ENCODE peak calls at places on chromosome 17, in six cellular contexts. T is fibroblast of the aortic adventitia, J is epithelial cell of proximal tubule, H is pancreas, F is osteocyte, B is dorsolateral prefrontal cortex. O is an unnamed sample.

GRCh38 chr17:79915850-79916430 is 76.7 kb upstream of the CBX4 start:
- DNase-seq in T (peak), J (no peak), H (peak), F (no peak), B (peak), O (peak)

GRCh38 chr17:82574041-82574440 is 54.5 kb downstream of the FOXK2 start:
- DNase-seq in T (no peak), J (no peak), H (no peak), F (no peak), B (no peak), O (no peak)

GRCh38 chr17:13017623-13018462 is at the start of gene ELAC2:
- DNase-seq in T (peak), J (peak), H (peak), F (peak), B (peak), O (peak)

GRCh38 chr17:16108386-16108785 is 106.9 kb downstream of the NCOR1 start:
- DNase-seq in T (no peak), J (no peak), H (no peak), F (no peak), B (no peak), O (no peak)

GRCh38 chr17:2722611-2723010 is 11.0 kb upstream of the CLUH start:
- DNase-seq in T (no peak), J (no peak), H (no peak), F (no peak), B (no peak), O (no peak)

GRCh38 chr17:8598913-8599312 is 31.6 kb downstream of the MYH10 start:
- DNase-seq in T (no peak), J (no peak), H (no peak), F (no peak), B (no peak), O (no peak)

GRCh38 chr17:42563543-42563942 is 1.6 kb downstream of the COASY start:
- DNase-seq in T (no peak), J (no peak), H (peak), F (no peak), B (no peak), O (no peak)

GRCh38 chr17:44956998-44957981 is 9.7 kb upstream of the KIF18B start:
- DNase-seq in T (no peak), J (no peak), H (no peak), F (no peak), B (no peak), O (no peak)

GRCh38 chr17:72985882-72986720 is 106.4 kb downstream of the SLC39A11 start:
- DNase-seq in T (peak), J (no peak), H (peak), F (peak), B (peak), O (peak)

GRCh38 chr17:62995377-62995885 is 29.4 kb downstream of the TANC2 start:
- DNase-seq in T (peak), J (no peak), H (no peak), F (no peak), B (peak), O (peak)

GRCh38 chr17:12953126-12953525 is 64.7 kb downstream of the ELAC2 start:
- DNase-seq in T (no peak), J (no peak), H (no peak), F (no peak), B (peak), O (no peak)

GRCh38 chr17:40097931-40098845 is 2.2 kb downstream of the NR1D1 start:
- DNase-seq in T (peak), J (no peak), H (peak), F (no peak), B (no peak), O (peak)

GRCh38 chr17:62968445-62968923 is 2.4 kb downstream of the TANC2 start:
- DNase-seq in T (peak), J (peak), H (no peak), F (no peak), B (peak), O (peak)

GRCh38 chr17:47896672-47897490 is 845 bp downstream of the SP2 start:
- DNase-seq in T (peak), J (no peak), H (no peak), F (no peak), B (no peak), O (no peak)

GRCh38 chr17:43330876-43331639 is 67.7 kb upstream of the ARL4D start:
- DNase-seq in T (no peak), J (no peak), H (no peak), F (no peak), B (no peak), O (no peak)

GRCh38 chr17:46790216-46790615 is 28.3 kb downstream of the WNT3 start:
- DNase-seq in T (no peak), J (no peak), H (no peak), F (no peak), B (no peak), O (no peak)

GRCh38 chr17:35684046-35684802 is 47.2 kb upstream of the RASL10B start:
- DNase-seq in T (peak), J (peak), H (no peak), F (no peak), B (no peak), O (peak)

GRCh38 chr17:63189082-63189481 is 223.0 kb downstream of the TANC2 start:
- DNase-seq in T (peak), J (peak), H (no peak), F (no peak), B (no peak), O (peak)

DNA sequence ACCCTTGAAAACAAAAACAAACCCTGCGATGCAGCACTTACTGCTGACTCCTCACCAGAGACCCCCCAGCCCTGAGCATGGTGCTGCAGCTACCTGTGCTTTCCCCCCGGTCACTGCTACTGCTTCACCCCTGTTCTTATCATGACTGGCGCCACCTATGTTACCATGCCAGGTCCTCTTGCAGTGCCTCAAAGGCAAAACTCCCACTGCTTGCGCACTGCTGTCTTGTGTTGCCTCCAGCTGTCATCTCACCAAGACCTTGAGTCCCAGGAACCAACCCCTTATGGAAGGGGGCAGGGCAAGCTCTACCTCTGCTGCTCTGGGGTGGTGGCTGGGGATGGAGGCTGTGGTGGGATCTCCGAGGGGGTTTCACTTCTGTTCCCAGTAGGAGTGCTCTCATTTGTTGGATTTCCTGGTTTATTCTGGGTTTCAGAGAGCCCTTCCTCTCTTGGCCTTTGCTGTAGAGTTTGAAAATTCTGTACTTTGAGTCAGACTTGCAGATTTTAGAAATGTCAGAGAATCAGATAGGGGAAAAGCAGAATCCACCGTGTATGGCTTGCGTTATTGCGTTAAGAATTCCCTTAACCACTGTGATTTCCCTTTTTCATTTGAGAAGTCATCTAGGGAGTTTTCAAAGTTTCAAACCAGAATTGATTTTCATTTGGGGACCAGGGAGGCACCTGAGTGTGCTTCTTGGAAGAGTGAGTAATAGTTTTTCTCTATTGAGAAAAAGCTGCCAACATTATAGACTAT is 96.6 kb downstream of the SPECC1 start:
- DNase-seq in T (no peak), J (no peak), H (no peak), F (no peak), B (no peak), O (no peak)
- TF ChIP-seq CTCF in T (no peak), J (no peak), H (no peak), F (no peak), B (no peak), O (no peak)

DNA sequence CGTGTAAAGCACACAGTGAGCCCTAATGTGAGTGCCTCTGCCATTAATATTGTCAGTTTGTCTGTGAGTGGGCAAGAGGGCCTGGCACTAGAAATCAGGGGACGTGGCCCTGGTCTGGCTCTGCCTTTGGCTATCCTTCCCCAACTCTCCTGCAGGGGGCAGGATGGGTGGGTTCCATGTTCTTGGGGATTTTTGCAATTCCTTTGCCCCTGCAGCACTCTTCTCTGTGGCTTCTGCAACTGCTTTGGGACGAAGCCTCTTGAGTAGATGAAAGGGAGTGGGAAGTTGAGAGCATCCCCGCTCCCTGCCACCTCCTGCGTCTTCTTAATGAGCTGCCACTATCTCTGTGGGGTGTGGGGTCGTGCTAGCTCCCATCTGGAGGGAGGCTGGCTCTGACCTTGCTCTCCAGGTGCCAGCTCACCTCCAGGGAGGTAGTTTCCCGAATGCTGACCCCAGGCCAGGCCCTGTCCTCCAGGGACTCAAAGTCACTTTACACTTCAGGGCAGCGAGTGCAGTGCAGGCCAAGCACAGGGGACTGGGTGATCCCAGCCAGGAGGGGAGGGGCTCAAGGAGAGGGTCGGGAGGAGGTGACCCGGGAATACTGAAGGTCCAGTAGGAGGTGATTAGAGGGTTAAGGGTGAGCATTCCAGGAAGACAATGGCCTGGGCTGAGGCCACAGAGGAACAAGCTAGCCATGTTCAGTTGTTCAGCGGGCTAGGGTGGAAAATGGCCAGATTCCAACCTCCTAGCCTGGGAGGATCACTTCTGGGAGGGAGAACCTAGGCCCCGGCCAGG is 121.0 kb upstream of the NLRP1 start:
- DNase-seq in T (peak), J (no peak), H (no peak), F (peak), B (no peak), O (peak)
- TF ChIP-seq CTCF in T (peak), J (peak), H (no peak), F (peak), B (no peak), O (peak)

GRCh38 chr17:75693500-75694481 is 26.7 kb downstream of the SAP30BP start:
- DNase-seq in T (peak), J (no peak), H (peak), F (peak), B (peak), O (peak)
- TF ChIP-seq CTCF in T (no peak), J (peak), H (no peak), F (peak), B (no peak), O (no peak)

DNA sequence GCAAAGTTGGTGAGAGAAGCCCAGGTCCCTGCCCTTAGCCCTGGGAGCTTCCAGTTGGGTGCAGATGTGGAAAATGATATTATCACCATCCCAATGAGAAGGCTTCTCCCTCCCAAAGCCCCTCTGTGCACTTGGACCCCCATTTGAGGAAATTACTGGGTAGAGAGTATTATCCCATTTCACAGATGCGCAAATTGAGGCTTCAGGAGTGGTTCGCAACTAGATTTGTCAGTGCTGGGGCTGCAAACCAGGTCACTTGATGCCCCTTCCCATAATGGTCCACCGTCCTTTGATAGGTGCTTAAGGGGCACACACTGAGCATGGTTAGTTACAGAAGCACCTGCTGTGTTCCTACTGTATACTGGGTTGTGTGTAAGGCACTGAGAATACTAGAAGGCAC is 14.3 kb upstream of the FOXN1 start:
- DNase-seq in T (no peak), J (no peak), H (no peak), F (no peak), B (no peak), O (no peak)
- TF ChIP-seq CTCF in T (no peak), J (no peak), H (no peak), F (no peak), B (no peak), O (no peak)

DNA sequence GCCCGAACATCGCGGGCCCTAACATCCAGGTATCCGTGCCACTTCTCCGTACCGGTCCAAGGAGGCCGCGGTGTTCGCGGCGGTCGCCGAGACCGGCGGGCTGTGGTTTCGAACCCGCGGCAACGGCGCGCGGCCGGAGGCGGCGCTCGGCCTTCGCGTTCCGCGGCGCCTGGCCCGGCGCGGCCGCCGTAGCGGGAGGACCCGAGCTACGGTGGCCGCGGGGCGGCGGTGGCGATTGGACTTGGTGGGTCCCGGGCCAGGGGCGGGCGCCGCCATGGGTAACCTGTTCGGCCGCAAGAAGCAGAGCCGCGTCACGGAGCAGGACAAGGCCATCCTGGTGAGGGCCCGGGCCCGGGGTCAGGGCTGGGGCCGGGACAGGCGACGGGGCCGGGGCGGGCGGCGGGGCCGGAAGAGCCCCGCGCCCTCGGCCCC is at the start of gene CHMP6:
- DNase-seq in T (peak), J (no peak), H (peak), F (peak), B (no peak), O (peak)
- TF ChIP-seq CTCF in T (peak), J (no peak), H (no peak), F (peak), B (peak), O (no peak)